ENCODE peak calls at places on chromosome 3, in nine cellular contexts. R, W, J, D, A, Z, S, E and L are unnamed samples.

GRCh38 chr3:46564190-46565112 is 1.7 kb downstream of the LRRC2 start:
- DNase-seq in R (no peak), W (no peak), J (no peak), D (no peak), A (no peak), Z (no peak), S (no peak), E (peak; percentile 45), L (no peak)

GRCh38 chr3:169311366-169311765 is 352.1 kb downstream of the MECOM start:
- DNase-seq in R (no peak), W (no peak), J (no peak), D (no peak), A (no peak), Z (no peak), S (no peak), E (no peak), L (no peak)

GRCh38 chr3:129620828-129621605 is 14.5 kb upstream of the PLXND1 start:
- DNase-seq in R (no peak), W (peak; percentile 55), J (no peak), D (no peak), A (peak; percentile 67), Z (no peak), S (no peak), E (no peak), L (no peak)

GRCh38 chr3:46673151-46674030 is 20.1 kb downstream of the ALS2CL start:
- DNase-seq in R (no peak), W (peak; percentile 39), J (peak; percentile 3), D (no peak), A (peak; percentile 52), Z (no peak), S (no peak), E (no peak), L (no peak)

GRCh38 chr3:140682586-140682985 is 4.7 kb downstream of the TRIM42 start:
- DNase-seq in R (no peak), W (no peak), J (no peak), D (no peak), A (no peak), Z (no peak), S (no peak), E (no peak), L (no peak)

GRCh38 chr3:178822722-178823121 is 248.9 kb downstream of the ZMAT3 start:
- DNase-seq in R (no peak), W (no peak), J (no peak), D (no peak), A (no peak), Z (no peak), S (no peak), E (no peak), L (no peak)

GRCh38 chr3:55639886-55640765 is 153.0 kb upstream of the WNT5A start:
- DNase-seq in R (no peak), W (no peak), J (no peak), D (no peak), A (no peak), Z (no peak), S (no peak), E (no peak), L (no peak)

GRCh38 chr3:40718681-40719080 is 193.9 kb downstream of the ZNF621 start:
- DNase-seq in R (no peak), W (no peak), J (no peak), D (no peak), A (no peak), Z (peak; percentile 64), S (no peak), E (no peak), L (peak; percentile 69)

GRCh38 chr3:58236527-58237237 is 910 bp upstream of the ABHD6 start:
- DNase-seq in R (no peak), W (peak; percentile 57), J (no peak), D (peak; percentile 18), A (no peak), Z (no peak), S (no peak), E (no peak), L (no peak)

GRCh38 chr3:23068016-23068728 is 135.0 kb upstream of the UBE2E2 start:
- DNase-seq in R (no peak), W (no peak), J (no peak), D (no peak), A (no peak), Z (no peak), S (no peak), E (no peak), L (no peak)

GRCh38 chr3:157174265-157174615 is 14.3 kb upstream of the CCNL1 start:
- DNase-seq in R (peak; percentile 29), W (peak; percentile 65), J (peak; percentile 42), D (no peak), A (peak; percentile 79), Z (peak; percentile 21), S (peak; percentile 26), E (no peak), L (no peak)

GRCh38 chr3:121995190-121996137 is 26.6 kb downstream of the ILDR1 start:
- DNase-seq in R (peak; percentile 44), W (peak; percentile 63), J (peak; percentile 73), D (peak; percentile 50), A (peak; percentile 73), Z (no peak), S (peak; percentile 22), E (peak; percentile 84), L (peak; percentile 51)

GRCh38 chr3:121988146-121988545 is 33.9 kb downstream of the ILDR1 start:
- DNase-seq in R (no peak), W (no peak), J (no peak), D (no peak), A (no peak), Z (no peak), S (no peak), E (peak; percentile 50), L (no peak)

GRCh38 chr3:121992601-121993560 is 29.2 kb downstream of the ILDR1 start:
- DNase-seq in R (no peak), W (no peak), J (peak; percentile 15), D (no peak), A (no peak), Z (peak; percentile 68), S (no peak), E (no peak), L (peak; percentile 57)

GRCh38 chr3:121985841-121986240 is 36.2 kb downstream of the ILDR1 start:
- DNase-seq in R (no peak), W (no peak), J (no peak), D (no peak), A (no peak), Z (no peak), S (no peak), E (peak; percentile 74), L (no peak)

GRCh38 chr3:121989943-121990342 is 32.1 kb downstream of the ILDR1 start:
- DNase-seq in R (no peak), W (no peak), J (no peak), D (no peak), A (no peak), Z (no peak), S (no peak), E (no peak), L (no peak)
- TF ChIP-seq CTCF in R (no peak), W (peak; percentile 11), J (no peak), D (no peak), A (no peak), Z (peak; percentile 30), S (no peak), E (no peak), L (peak; percentile 31)

DNA sequence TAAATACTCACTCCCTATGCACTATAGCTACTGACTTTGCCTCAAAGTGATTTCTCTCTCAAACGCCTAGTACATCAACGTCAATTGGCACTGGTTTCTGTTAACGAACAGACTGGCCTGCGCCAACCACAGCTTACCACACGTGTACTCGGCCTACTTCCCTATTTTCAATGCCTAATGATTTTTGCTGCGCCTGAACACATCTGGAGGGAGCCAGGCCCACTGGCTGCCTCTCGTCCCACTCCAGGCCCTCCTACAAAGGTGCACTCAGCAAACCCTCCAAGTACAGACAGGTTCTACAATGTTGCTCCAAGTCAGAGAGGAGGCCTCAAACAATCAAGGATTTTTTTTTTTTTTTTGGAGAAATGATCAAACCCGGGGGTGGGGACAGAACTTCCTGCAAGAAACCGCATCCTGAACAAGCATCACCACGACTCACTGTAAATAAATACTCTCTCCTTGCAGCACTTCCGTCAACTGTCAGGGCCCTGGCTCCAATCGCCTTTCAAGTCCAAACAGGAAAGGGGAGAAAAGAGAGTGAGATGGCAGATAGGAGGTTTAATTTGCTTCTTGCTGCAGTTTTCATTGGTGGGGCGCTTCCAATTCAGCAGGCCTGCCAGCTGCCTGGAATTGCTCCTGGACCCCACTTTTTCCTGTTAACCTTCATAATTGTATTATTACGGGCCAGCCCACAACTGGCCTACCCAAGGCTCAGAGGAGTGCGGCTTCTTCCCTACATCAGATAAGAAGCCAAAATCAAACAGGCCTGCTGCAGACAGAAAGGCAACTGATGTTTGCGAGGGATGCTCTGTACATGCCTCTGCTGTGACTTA is 139.3 kb downstream of the FOXP1 start:
- DNase-seq in R (no peak), W (no peak), J (no peak), D (peak; percentile 39), A (peak; percentile 77), Z (peak; percentile 36), S (no peak), E (peak; percentile 88), L (peak; percentile 54)
- TF ChIP-seq CTCF in R (no peak), W (no peak), J (no peak), D (no peak), A (no peak), Z (no peak), S (no peak), E (no peak), L (no peak)

GRCh38 chr3:175149675-175150074 is 290.5 kb downstream of the NAALADL2 start:
- DNase-seq in R (peak; percentile 10), W (peak; percentile 61), J (peak; percentile 35), D (no peak), A (no peak), Z (peak; percentile 14), S (no peak), E (peak; percentile 43), L (no peak)

GRCh38 chr3:175150812-175151411 is 291.8 kb downstream of the NAALADL2 start:
- DNase-seq in R (no peak), W (no peak), J (no peak), D (no peak), A (no peak), Z (no peak), S (no peak), E (peak; percentile 41), L (no peak)

GRCh38 chr3:175144368-175144767 is 285.2 kb downstream of the NAALADL2 start:
- DNase-seq in R (no peak), W (no peak), J (no peak), D (no peak), A (no peak), Z (no peak), S (no peak), E (no peak), L (no peak)

DNA sequence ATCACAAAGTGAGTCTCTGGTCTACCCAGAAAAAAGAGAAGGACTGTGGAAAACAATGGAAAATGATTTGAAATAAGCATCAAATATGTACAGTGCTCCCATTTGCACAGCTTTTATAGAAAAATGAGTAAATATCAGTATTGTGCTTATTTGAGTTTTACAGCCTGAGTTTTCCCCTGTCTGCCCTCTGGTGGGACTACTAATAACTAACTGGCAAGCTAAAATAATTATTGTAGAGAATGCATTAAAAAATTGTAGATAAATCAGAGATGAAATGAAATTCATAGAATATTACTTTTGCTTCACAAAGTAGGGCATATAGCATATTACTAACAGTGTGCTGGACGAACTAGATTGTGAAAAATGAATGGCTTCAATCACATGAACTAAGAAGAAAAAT is 287.1 kb downstream of the NAALADL2 start:
- DNase-seq in R (no peak), W (no peak), J (no peak), D (no peak), A (no peak), Z (no peak), S (no peak), E (peak; percentile 13), L (no peak)
- TF ChIP-seq CTCF in R (peak; percentile 32), W (no peak), J (no peak), D (no peak), A (no peak), Z (no peak), S (no peak), E (peak; percentile 43), L (no peak)

GRCh38 chr3:52058111-52058510 is 1.7 kb upstream of the DUSP7 start:
- DNase-seq in R (no peak), W (no peak), J (no peak), D (no peak), A (no peak), Z (no peak), S (no peak), E (no peak), L (no peak)
- TF ChIP-seq CTCF in R (no peak), W (no peak), J (no peak), D (no peak), A (no peak), Z (no peak), S (no peak), E (no peak), L (no peak)